ENCODE peak calls at places on chromosomes 7 and 10, in six cellular contexts. J is mesendoderm; F is ovary; R is CD8-positive, alpha-beta memory T cell; Y is PC-9; V is fibroblast of lung. L is an unnamed sample.

GRCh38 chr7:35729061-35729783 is 34.3 kb upstream of the HERPUD2 start:
- DNase-seq in J (no peak), F (no peak), R (peak; percentile 81), Y (no peak), V (no peak), L (no peak)

GRCh38 chr10:51389415-51390342 is 309.7 kb downstream of the CSTF2T start:
- DNase-seq in J (peak; percentile 72), F (no peak), R (peak; percentile 48), Y (no peak), V (peak; percentile 99), L (no peak)

GRCh38 chr10:71093531-71093930 is 118.8 kb upstream of the UNC5B start:
- DNase-seq in J (no peak), F (no peak), R (no peak), Y (no peak), V (no peak), L (peak; percentile 20)

GRCh38 chr10:96512997-96513685 is 585 bp downstream of the TLL2 start:
- DNase-seq in J (no peak), F (peak; percentile 42), R (peak; percentile 61), Y (no peak), V (peak; percentile 35), L (no peak)

GRCh38 chr7:139745330-139746143 is 32.3 kb downstream of the HIPK2 start:
- DNase-seq in J (peak; percentile 16), F (no peak), R (no peak), Y (no peak), V (peak; percentile 61), L (no peak)

GRCh38 chr7:18958627-18959026 is 158.8 kb downstream of the TWIST1 start:
- DNase-seq in J (no peak), F (no peak), R (no peak), Y (no peak), V (peak; percentile 55), L (no peak)

GRCh38 chr7:102860351-102860811 is 52.4 kb upstream of the LRRC17 start:
- DNase-seq in J (no peak), F (no peak), R (no peak), Y (no peak), V (peak; percentile 98), L (no peak)

GRCh38 chr10:4316166-4316810 is 509.7 kb upstream of the AKR1E2 start:
- DNase-seq in J (no peak), F (no peak), R (no peak), Y (no peak), V (peak; percentile 89), L (no peak)

GRCh38 chr7:17638727-17639126 is 301.6 kb downstream of the SNX13 start:
- DNase-seq in J (no peak), F (no peak), R (no peak), Y (no peak), V (peak; percentile 19), L (no peak)

GRCh38 chr7:70032673-70033072 is 434.4 kb downstream of the AUTS2 start:
- DNase-seq in J (no peak), F (no peak), R (no peak), Y (no peak), V (no peak), L (no peak)

GRCh38 chr10:74813860-74814259 is 12.5 kb upstream of the KAT6B start:
- DNase-seq in J (no peak), F (no peak), R (no peak), Y (no peak), V (no peak), L (no peak)

GRCh38 chr10:72272689-72273409 is 875 bp upstream of the DDIT4 start:
- DNase-seq in J (peak; percentile 99), F (peak; percentile 90), R (no peak), Y (peak; percentile 95), V (peak; percentile 99), L (peak; percentile 96)

GRCh38 chr10:15123749-15124184 is 26.6 kb downstream of the RPP38 start:
- DNase-seq in J (no peak), F (no peak), R (no peak), Y (peak; percentile 46), V (peak; percentile 93), L (no peak)

GRCh38 chr7:132784406-132784805 is 208.1 kb upstream of the PLXNA4 start:
- DNase-seq in J (peak; percentile 28), F (no peak), R (no peak), Y (no peak), V (no peak), L (no peak)

GRCh38 chr10:131885391-131886165 is 15.2 kb upstream of the PPP2R2D start:
- DNase-seq in J (peak; percentile 75), F (peak; percentile 87), R (peak; percentile 84), Y (peak; percentile 43), V (peak; percentile 50), L (no peak)

GRCh38 chr10:113297226-113297625 is 255.6 kb upstream of the HABP2 start:
- DNase-seq in J (peak; percentile 48), F (no peak), R (no peak), Y (peak; percentile 95), V (no peak), L (no peak)

GRCh38 chr10:67790534-67791408 is 47.2 kb downstream of the DNAJC12 start:
- DNase-seq in J (peak; percentile 86), F (no peak), R (no peak), Y (peak; percentile 71), V (peak; percentile 74), L (no peak)

GRCh38 chr7:89238156-89238555 is 442.6 kb upstream of the TEX47 start:
- DNase-seq in J (no peak), F (no peak), R (no peak), Y (no peak), V (peak; percentile 4), L (no peak)

GRCh38 chr10:131082201-131082850 is 229.2 kb downstream of the TCERG1L start:
- DNase-seq in J (no peak), F (no peak), R (no peak), Y (no peak), V (no peak), L (no peak)

GRCh38 chr7:81210092-81211064 is 291.5 kb upstream of the SEMA3C start:
- DNase-seq in J (no peak), F (no peak), R (no peak), Y (no peak), V (peak; percentile 32), L (no peak)

GRCh38 chr10:132282667-132283603 is 24.8 kb downstream of the STK32C start:
- DNase-seq in J (no peak), F (no peak), R (no peak), Y (no peak), V (peak; percentile 7), L (no peak)

GRCh38 chr7:35386816-35387429 is 133.0 kb upstream of the TBX20 start:
- DNase-seq in J (no peak), F (no peak), R (no peak), Y (no peak), V (no peak), L (no peak)

GRCh38 chr7:139118803-139119485 is 9.4 kb upstream of the ZC3HAV1 start:
- DNase-seq in J (peak; percentile 80), F (no peak), R (peak; percentile 60), Y (no peak), V (peak; percentile 12), L (no peak)

GRCh38 chr7:150476819-150477631 is 26.6 kb downstream of the GIMAP8 start:
- DNase-seq in J (no peak), F (no peak), R (no peak), Y (no peak), V (no peak), L (no peak)

GRCh38 chr10:25059990-25060389 is 43.6 kb downstream of the THNSL1 start:
- DNase-seq in J (peak; percentile 53), F (peak; percentile 37), R (no peak), Y (peak; percentile 88), V (peak; percentile 51), L (no peak)

GRCh38 chr7:50281680-50282445 is 22.7 kb upstream of the IKZF1 start:
- DNase-seq in J (no peak), F (no peak), R (no peak), Y (no peak), V (no peak), L (no peak)

GRCh38 chr10:50293508-50294320 is 42.4 kb upstream of the ASAH2 start:
- DNase-seq in J (no peak), F (no peak), R (no peak), Y (no peak), V (no peak), L (no peak)

GRCh38 chr10:16183989-16184643 is 252.7 kb upstream of the PTER start:
- DNase-seq in J (no peak), F (no peak), R (no peak), Y (no peak), V (no peak), L (no peak)

GRCh38 chr7:77770316-77770715 is 27.9 kb downstream of the TMEM60 start:
- DNase-seq in J (no peak), F (no peak), R (no peak), Y (no peak), V (no peak), L (no peak)
- H3K36me3 ChIP-seq in J (no peaks in the 10 kb centered on the region), F (no peaks in the 10 kb centered on the region), R (peaks cover 8% of the 10 kb centered on the region), Y (no peaks in the 10 kb centered on the region), V (no peaks in the 10 kb centered on the region), L (peaks cover 37% of the 10 kb centered on the region)

GRCh38 chr7:151679073-151679708 is 159.5 kb upstream of the RHEB start:
- DNase-seq in J (no peak), F (no peak), R (no peak), Y (no peak), V (no peak), L (peak; percentile 46)

GRCh38 chr7:151675521-151675920 is 155.8 kb upstream of the RHEB start:
- DNase-seq in J (no peak), F (no peak), R (no peak), Y (no peak), V (no peak), L (peak; percentile 57)

GRCh38 chr7:151678227-151678604 is 158.5 kb upstream of the RHEB start:
- DNase-seq in J (no peak), F (no peak), R (no peak), Y (peak; percentile 29), V (no peak), L (no peak)

GRCh38 chr7:151676759-151677158 is 157.1 kb upstream of the RHEB start:
- DNase-seq in J (no peak), F (no peak), R (no peak), Y (peak; percentile 82), V (no peak), L (peak; percentile 74)

DNA sequence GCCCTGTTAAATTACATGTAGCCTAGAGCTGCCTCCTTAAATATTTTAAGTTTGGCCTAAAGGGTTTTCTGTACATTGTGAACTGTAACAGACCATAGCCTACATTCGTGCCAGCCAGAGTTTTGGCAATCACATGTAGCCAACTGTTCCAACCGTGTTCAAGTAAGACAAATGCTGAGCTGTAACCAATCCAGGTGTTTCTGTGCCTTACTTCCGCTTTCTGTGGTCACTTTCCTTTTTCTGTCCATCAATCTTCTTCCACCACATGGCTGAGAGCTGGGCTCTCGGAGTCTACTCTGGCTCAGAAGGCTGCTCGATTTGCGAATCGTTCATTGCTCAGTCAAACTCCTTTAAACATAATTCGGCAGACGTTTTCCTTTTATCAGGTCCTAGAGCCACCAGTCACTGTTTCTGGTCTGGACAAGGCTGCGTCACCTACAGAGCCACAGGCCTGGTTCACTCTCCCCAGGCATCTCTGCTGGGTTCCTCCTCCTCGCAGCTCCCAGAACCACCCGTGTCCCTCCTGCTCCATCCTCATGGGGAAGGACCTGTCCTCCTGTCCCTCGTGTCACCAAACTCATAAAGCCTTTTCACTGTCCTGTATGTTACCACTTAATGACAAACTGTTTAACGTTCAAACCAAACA is 158.0 kb upstream of the RHEB start:
- DNase-seq in J (no peak), F (no peak), R (no peak), Y (peak; percentile 22), V (no peak), L (peak; percentile 33)
- H3K27ac ChIP-seq in J (no peak overlapping the region), F (no peak overlapping the region), R (no peak overlapping the region), Y (peak overlapping the region; percentile 83), V (no peak overlapping the region), L (no peak overlapping the region)

GRCh38 chr10:59903871-59904270 is 2.5 kb downstream of the CCDC6 start:
- DNase-seq in J (no peak), F (no peak), R (no peak), Y (no peak), V (peak; percentile 39), L (no peak)
- H3K4me1 ChIP-seq in J (peaks cover 16% of the 10 kb centered on the region), F (peaks cover 13% of the 10 kb centered on the region), R (peaks cover 41% of the 10 kb centered on the region), Y (peaks cover 59% of the 10 kb centered on the region), V (peaks cover 7% of the 10 kb centered on the region), L (peaks cover 83% of the 10 kb centered on the region)

GRCh38 chr7:28417321-28417940 is 5.1 kb downstream of the CREB5 start:
- DNase-seq in J (no peak), F (no peak), R (no peak), Y (no peak), V (no peak), L (no peak)
- H3K36me3 ChIP-seq in J (no peaks in the 10 kb centered on the region), F (no peaks in the 10 kb centered on the region), R (no peaks in the 10 kb centered on the region), Y (no peaks in the 10 kb centered on the region), V (no peaks in the 10 kb centered on the region), L (no peaks in the 10 kb centered on the region)

L was measured in suprapubic skin.